ENCODE peak calls at places on chromosomes 5 and 9, in four cellular contexts. V, U, B and G are unnamed samples.

GRCh38 chr5:115818821-115819220 is 2.4 kb upstream of the CDO1 start:
- DNase-seq in V (no peak), U (no peak), B (no peak), G (no peak)

GRCh38 chr5:153573326-153574033 is 83.0 kb downstream of the GRIA1 start:
- DNase-seq in V (no peak), U (no peak), B (no peak), G (no peak)

GRCh38 chr5:102216559-102217157 is 79.4 kb downstream of the SLCO4C1 start:
- DNase-seq in V (no peak), U (no peak), B (no peak), G (peak; percentile 11)

GRCh38 chr5:180461303-180461702 is 32.9 kb upstream of the CNOT6 start:
- DNase-seq in V (no peak), U (no peak), B (no peak), G (no peak)

GRCh38 chr9:14316574-14317304 is 2.8 kb upstream of the NFIB start:
- DNase-seq in V (no peak), U (no peak), B (no peak), G (no peak)

GRCh38 chr5:67214713-67215591 is 18.4 kb upstream of the CD180 start:
- DNase-seq in V (no peak), U (no peak), B (no peak), G (no peak)

GRCh38 chr5:51468196-51468595 is 84.9 kb downstream of the ISL1 start:
- DNase-seq in V (no peak), U (no peak), B (no peak), G (no peak)

GRCh38 chr5:41048986-41049385 is 22.2 kb downstream of the MROH2B start:
- DNase-seq in V (no peak), U (no peak), B (no peak), G (no peak)

GRCh38 chr5:132781029-132781428 is 4.0 kb upstream of the SEPTIN8 start:
- DNase-seq in V (no peak), U (no peak), B (no peak), G (no peak)

GRCh38 chr9:70829591-70830265 is 291.7 kb downstream of the TRPM3 start:
- DNase-seq in V (no peak), U (peak; percentile 3), B (no peak), G (no peak)

GRCh38 chr5:62432618-62433064 is 20.1 kb downstream of the IPO11 start:
- DNase-seq in V (no peak), U (peak; percentile 74), B (no peak), G (no peak)

GRCh38 chr5:38718874-38719391 is 126.9 kb upstream of the OSMR start:
- DNase-seq in V (no peak), U (no peak), B (no peak), G (no peak)

GRCh38 chr9:73114058-73114457 is 37.6 kb upstream of the ANXA1 start:
- DNase-seq in V (no peak), U (no peak), B (no peak), G (no peak)

GRCh38 chr9:126057461-126057860 is 269.2 kb upstream of the MVB12B start:
- DNase-seq in V (no peak), U (no peak), B (no peak), G (no peak)